ENCODE peak calls at places on chromosomes 4 and X, in ten cellular contexts. J is body of pancreas, O is astrocyte of the spinal cord, M is bronchial epithelial cell, N is left lung, Y is endothelial cell, Z is SK-N-SH, U is sigmoid colon, D is HFF-Myc, H is AG09309. C is an unnamed sample.
A peak's percentile ranks its signal among the peaks of the same experiment; 100 is the strongest.

GRCh38 chr4:10783351-10783750 is 98.8 kb upstream of the CLNK start:
- DNase-seq in Z (no peak), H (peak; percentile 14), N (no peak), Y (no peak), U (no peak), J (no peak), D (peak; percentile 10), O (peak; percentile 83), M (peak; percentile 74), C (no peak)

GRCh38 chrX:21479695-21480280 is 105.6 kb downstream of the CNKSR2 start:
- DNase-seq in Z (peak; percentile 33), Y (peak; percentile 5), J (no peak), H (peak; percentile 18), M (peak; percentile 44), U (no peak), O (peak; percentile 68), D (peak; percentile 19), N (no peak), C (no peak)

GRCh38 chrX:42755820-42756219 is 22.1 kb downstream of the PPP1R2C start:
- DNase-seq in O (peak; percentile 68), J (peak; percentile 22), D (no peak), U (peak; percentile 66), N (peak; percentile 31), Z (no peak), H (peak; percentile 20), M (peak; percentile 67), Y (no peak), C (no peak)

GRCh38 chr4:1834047-1834769 is 21.7 kb downstream of the LETM1 start:
- DNase-seq in M (no peak), N (no peak), H (no peak), O (no peak), Y (no peak), U (no peak), Z (no peak), J (no peak), D (no peak), C (no peak)

GRCh38 chr4:159363376-159363775 is 260.5 kb downstream of the RAPGEF2 start:
- DNase-seq in N (no peak), U (no peak), Y (no peak), J (no peak), Z (no peak), M (no peak), D (no peak), H (no peak), O (peak; percentile 62), C (no peak)

GRCh38 chr4:168071304-168071703 is 21.0 kb upstream of the ANXA10 start:
- DNase-seq in M (peak; percentile 58), Y (no peak), U (no peak), H (no peak), J (no peak), D (no peak), Z (no peak), O (no peak), N (no peak), C (no peak)

GRCh38 chrX:24305905-24306304 is 8.0 kb downstream of the SUPT20HL2 start:
- DNase-seq in J (no peak), D (no peak), M (no peak), H (no peak), U (no peak), O (no peak), N (no peak), Y (no peak), Z (no peak), C (no peak)

GRCh38 chr4:169604131-169604900 is 8.1 kb downstream of the NEK1 start:
- DNase-seq in M (peak; percentile 82), Y (no peak), J (no peak), U (no peak), Z (peak; percentile 65), N (no peak), H (peak; percentile 47), O (peak; percentile 87), D (no peak), C (no peak)

GRCh38 chr4:65658117-65658516 is 12.2 kb downstream of the EPHA5 start:
- DNase-seq in O (no peak), U (no peak), M (no peak), N (no peak), Z (no peak), J (no peak), Y (no peak), H (no peak), D (no peak), C (no peak)

GRCh38 chr4:119729815-119730643 is 101.4 kb upstream of the PDE5A start:
- DNase-seq in D (peak; percentile 82), O (peak; percentile 85), U (no peak), Y (no peak), M (peak; percentile 91), N (no peak), H (peak; percentile 70), J (peak; percentile 61), Z (peak; percentile 28), C (no peak)

GRCh38 chrX:135009057-135009605 is 13.2 kb downstream of the RTL8B start:
- DNase-seq in O (no peak), N (no peak), H (no peak), M (no peak), U (no peak), J (no peak), Y (no peak), D (no peak), Z (no peak), C (no peak)

GRCh38 chrX:45758319-45758718 is 557.6 kb upstream of the DIPK2B start:
- DNase-seq in D (no peak), U (no peak), Z (no peak), Y (no peak), O (peak; percentile 92), H (peak; percentile 84), M (peak; percentile 74), J (no peak), N (no peak), C (no peak)

GRCh38 chr4:102732678-102733445 is 27.9 kb downstream of the MANBA start:
- DNase-seq in Y (no peak), M (no peak), H (no peak), D (no peak), Z (no peak), O (no peak), N (no peak), J (no peak), U (no peak), C (no peak)

GRCh38 chr4:184389978-184390518 is 84.3 kb downstream of the IRF2 start:
- DNase-seq in O (no peak), M (no peak), J (no peak), H (no peak), N (no peak), U (no peak), Z (no peak), Y (no peak), D (no peak), C (no peak)

GRCh38 chrX:68989456-68989855 is 160.6 kb downstream of the EFNB1 start:
- DNase-seq in N (no peak), Y (no peak), H (no peak), U (no peak), O (no peak), Z (no peak), J (no peak), D (no peak), M (no peak), C (no peak)

GRCh38 chr4:58042176-58042575 is 932.0 kb upstream of the IGFBP7 start:
- DNase-seq in O (no peak), H (no peak), N (no peak), U (no peak), Z (no peak), M (no peak), J (no peak), D (no peak), Y (no peak), C (no peak)

GRCh38 chrX:48957477-48957826 is at the start of gene OTUD5:
- DNase-seq in J (no peak), Z (peak; percentile 94), U (no peak), N (peak; percentile 84), Y (peak; percentile 39), D (no peak), H (no peak), M (no peak), O (no peak), C (peak; percentile 74)

GRCh38 chrX:119417842-119418241 is 18.7 kb downstream of the SLC25A43 start:
- DNase-seq in M (no peak), N (no peak), J (no peak), Y (no peak), D (no peak), Z (no peak), O (peak; percentile 15), H (no peak), U (no peak), C (no peak)
- TF ChIP-seq CTCF in M (peak; percentile 10), N (no peak), J (peak; percentile 14), Y (no peak), D (no peak), Z (peak; percentile 43), O (peak; percentile 37), H (peak; percentile 15), U (no peak), C (no peak)

DNA sequence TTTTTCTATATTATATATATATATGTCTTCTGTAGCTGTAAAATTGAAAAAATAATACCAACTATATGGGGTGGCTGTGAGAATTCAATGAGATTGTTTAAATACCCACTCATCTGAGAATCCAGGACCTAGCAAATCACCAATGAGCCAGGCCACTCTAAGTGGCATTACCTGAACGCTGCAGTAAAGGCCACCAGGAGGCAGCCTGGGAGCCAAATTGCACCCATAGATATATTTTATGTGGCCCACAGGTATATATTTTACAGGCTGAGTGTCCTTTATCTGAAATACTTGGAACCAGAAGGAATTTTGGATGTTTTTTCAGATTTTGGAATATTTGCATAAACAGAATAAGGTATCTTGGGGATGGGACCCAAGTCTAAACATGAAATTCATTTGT is 58.2 kb upstream of the C4orf50 start:
- DNase-seq in Y (no peak), U (no peak), O (no peak), H (no peak), Z (peak; percentile 53), J (no peak), D (no peak), M (no peak), N (no peak), C (no peak)
- TF ChIP-seq CTCF in Y (no peak), U (no peak), O (no peak), H (no peak), Z (no peak), J (no peak), D (peak; percentile 3), M (no peak), N (no peak), C (peak; percentile 27)

GRCh38 chrX:27599928-27600327 is 9.8 kb downstream of the DCAF8L2 start:
- DNase-seq in H (no peak), J (no peak), Y (no peak), O (peak; percentile 36), M (peak; percentile 62), U (no peak), Z (no peak), D (no peak), N (no peak), C (no peak)
- TF ChIP-seq CTCF in H (no peak), J (no peak), Y (no peak), O (no peak), M (no peak), U (no peak), Z (peak; percentile 47), D (no peak), N (no peak), C (no peak)

GRCh38 chrX:118941147-118941546 is 33.3 kb upstream of the LONRF3 start:
- DNase-seq in Y (no peak), D (no peak), Z (no peak), N (no peak), M (no peak), O (no peak), U (no peak), J (no peak), H (no peak), C (no peak)

DNA sequence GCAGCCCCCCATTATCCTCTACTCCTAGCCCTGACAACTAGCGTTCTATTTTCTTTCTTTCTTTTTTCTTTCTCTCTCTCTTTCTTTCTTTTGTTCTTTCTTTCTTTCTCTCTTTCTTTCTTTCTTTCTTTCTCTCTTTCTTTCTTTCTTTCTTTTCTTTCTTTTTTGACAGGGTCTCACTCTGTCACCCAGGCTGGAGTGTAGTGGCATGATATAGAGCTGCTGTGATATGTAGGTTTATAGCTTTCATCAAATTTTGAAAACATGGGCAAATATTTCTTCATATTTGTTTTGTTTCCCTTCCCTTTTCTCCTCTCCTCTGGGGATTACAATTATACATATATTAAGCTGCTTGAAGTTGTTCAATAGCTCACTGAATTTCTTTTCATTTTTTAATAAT is 39.1 kb upstream of the LONRF3 start:
- DNase-seq in Z (no peak), U (no peak), O (no peak), M (no peak), Y (no peak), J (no peak), N (no peak), H (no peak), D (no peak), C (no peak)
- TF ChIP-seq CTCF in Z (no peak), U (no peak), O (no peak), M (no peak), Y (no peak), J (no peak), N (no peak), H (no peak), D (no peak), C (no peak)

C was measured in glutamatergic neuron.